ENCODE peak calls at places on chromosome 5, in ten cellular contexts. G, I, Z, L, A, M, E, V, P and F are unnamed samples.

GRCh38 chr5:132224721-132225120 is 2.9 kb downstream of the P4HA2 start:
- DNase-seq in L (no peak), E (peak), M (no peak), V (peak), P (no peak), A (no peak), I (no peak), Z (no peak), G (no peak), F (no peak)

GRCh38 chr5:157471709-157472108 is 11.7 kb downstream of the NIPAL4 start:
- DNase-seq in E (no peak), I (peak), Z (no peak), V (no peak), A (peak), L (peak), M (peak), P (no peak), G (peak), F (peak)

GRCh38 chr5:135031813-135032612 is 2.0 kb downstream of the PITX1 start:
- DNase-seq in E (no peak), P (no peak), Z (no peak), A (no peak), M (no peak), G (no peak), I (no peak), L (peak), V (no peak), F (peak)

GRCh38 chr5:17256839-17257238 is 39.4 kb downstream of the BASP1 start:
- DNase-seq in M (no peak), A (no peak), L (no peak), Z (no peak), V (no peak), I (no peak), P (no peak), E (no peak), G (no peak), F (no peak)

GRCh38 chr5:107772418-107773310 is 101.9 kb upstream of the EFNA5 start:
- DNase-seq in M (no peak), V (no peak), L (no peak), P (peak), G (no peak), I (peak), Z (no peak), E (no peak), A (peak), F (no peak)

GRCh38 chr5:66596791-66597757 is 881 bp downstream of the MAST4 start:
- DNase-seq in G (peak), V (peak), Z (no peak), I (peak), P (peak), M (no peak), L (no peak), E (peak), A (peak), F (peak)

GRCh38 chr5:375336-375920 is 53.9 kb downstream of the AHRR start:
- DNase-seq in I (no peak), Z (no peak), G (no peak), L (no peak), E (peak), V (peak), M (no peak), P (no peak), A (no peak), F (no peak)

GRCh38 chr5:5156461-5157082 is 16.4 kb downstream of the ADAMTS16 start:
- DNase-seq in G (no peak), I (no peak), Z (no peak), E (no peak), V (no peak), A (no peak), M (no peak), L (no peak), P (no peak), F (no peak)

GRCh38 chr5:142798099-142798768 is 28.1 kb downstream of the ARHGAP26 start:
- DNase-seq in A (no peak), P (no peak), M (no peak), V (no peak), Z (peak), L (no peak), E (no peak), I (peak), G (no peak), F (no peak)

GRCh38 chr5:83718195-83718825 is 2.3 kb downstream of the HAPLN1 start:
- DNase-seq in P (peak), G (peak), A (peak), L (peak), Z (no peak), I (peak), M (peak), V (no peak), E (no peak), F (peak)

GRCh38 chr5:38414348-38414747 is 142.1 kb downstream of the LIFR start:
- DNase-seq in V (no peak), M (no peak), Z (no peak), P (no peak), I (no peak), E (no peak), G (no peak), L (no peak), A (no peak), F (peak)

GRCh38 chr5:36606437-36607113 is at the start of gene SLC1A3:
- DNase-seq in I (peak), M (peak), A (peak), L (peak), E (peak), V (peak), G (peak), Z (no peak), P (no peak), F (peak)

GRCh38 chr5:50953290-50953689 is 286.9 kb downstream of the PARP8 start:
- DNase-seq in Z (no peak), E (no peak), P (no peak), I (no peak), L (no peak), G (no peak), M (no peak), V (no peak), A (no peak), F (no peak)

GRCh38 chr5:65693121-65693520 is 28.8 kb downstream of the SGTB start:
- DNase-seq in G (no peak), A (no peak), Z (no peak), L (no peak), V (no peak), P (no peak), E (no peak), M (no peak), I (no peak), F (no peak)

GRCh38 chr5:68817696-68818695 is 275.8 kb upstream of the SLC30A5 start:
- DNase-seq in V (no peak), A (no peak), P (no peak), G (no peak), M (no peak), L (no peak), I (peak), Z (no peak), E (no peak), F (no peak)

GRCh38 chr5:79878721-79879336 is 112.2 kb downstream of the MTX3 start:
- DNase-seq in Z (no peak), M (peak), A (no peak), P (no peak), G (peak), E (no peak), V (no peak), I (no peak), L (peak), F (no peak)

GRCh38 chr5:149405550-149406202 is 26.6 kb upstream of the IL17B start:
- DNase-seq in V (no peak), G (no peak), M (no peak), Z (no peak), A (no peak), L (no peak), P (no peak), I (no peak), E (peak), F (no peak)

GRCh38 chr5:132876020-132876759 is 2.7 kb downstream of the LEAP2 start:
- DNase-seq in I (no peak), V (no peak), A (no peak), G (no peak), L (no peak), P (no peak), M (no peak), E (no peak), Z (no peak), F (no peak)

GRCh38 chr5:150208187-150209015 is 18.5 kb downstream of the SLC6A7 start:
- DNase-seq in L (no peak), E (no peak), G (no peak), Z (no peak), A (no peak), P (no peak), V (no peak), I (no peak), M (no peak), F (peak)

GRCh38 chr5:95973793-95974325 is 12.2 kb upstream of the ELL2 start:
- DNase-seq in A (no peak), M (peak), E (no peak), I (no peak), V (no peak), G (no peak), P (no peak), L (no peak), Z (no peak), F (peak)

GRCh38 chr5:145855842-145856267 is 17.0 kb downstream of the GRXCR2 start:
- DNase-seq in A (no peak), G (no peak), P (no peak), L (no peak), E (no peak), M (no peak), I (no peak), Z (no peak), V (no peak), F (peak)

GRCh38 chr5:124746252-124746915 is at the start of gene ZNF608:
- DNase-seq in V (no peak), Z (no peak), L (peak), M (peak), I (peak), A (peak), E (no peak), G (no peak), P (no peak), F (peak)